ENCODE peak calls at places on chromosomes 3 and 15, in ten cellular contexts. A, G, F, E, C, P, U, J, D and Y are unnamed samples.
A peak's percentile ranks its signal among the peaks of the same experiment; 100 is the strongest.

GRCh38 chr3:155704771-155705559 is 39.9 kb downstream of the PLCH1 start:
- DNase-seq in A (no peak), G (peak; percentile 19), F (no peak), E (no peak), C (no peak), P (no peak), U (no peak), J (no peak), D (no peak), Y (no peak)

GRCh38 chr15:91555307-91555706 is 298.2 kb upstream of the SLCO3A1 start:
- DNase-seq in A (no peak), G (no peak), F (no peak), E (peak; percentile 44), C (no peak), P (no peak), U (no peak), J (peak; percentile 9), D (no peak), Y (no peak)

GRCh38 chr3:187967982-187968381 is 186.0 kb upstream of the LPP start:
- DNase-seq in A (no peak), G (no peak), F (no peak), E (no peak), C (no peak), P (no peak), U (no peak), J (no peak), D (no peak), Y (no peak)

GRCh38 chr3:72223116-72223515 is 438.2 kb upstream of the PROK2 start:
- DNase-seq in A (no peak), G (no peak), F (no peak), E (no peak), C (no peak), P (no peak), U (no peak), J (no peak), D (no peak), Y (no peak)

GRCh38 chr3:65490132-65490531 is 548.6 kb downstream of the MAGI1 start:
- DNase-seq in A (no peak), G (no peak), F (no peak), E (no peak), C (no peak), P (no peak), U (no peak), J (no peak), D (no peak), Y (no peak)

GRCh38 chr3:107680698-107681097 is 157.9 kb downstream of the BBX start:
- DNase-seq in A (no peak), G (no peak), F (no peak), E (no peak), C (no peak), P (no peak), U (no peak), J (no peak), D (no peak), Y (no peak)

GRCh38 chr3:197353867-197354180 is 55.4 kb upstream of the DLG1 start:
- DNase-seq in A (no peak), G (no peak), F (no peak), E (no peak), C (no peak), P (no peak), U (no peak), J (no peak), D (no peak), Y (no peak)

GRCh38 chr3:126194713-126195305 is 14.4 kb upstream of the ALDH1L1 start:
- DNase-seq in A (no peak), G (no peak), F (no peak), E (peak; percentile 73), C (no peak), P (no peak), U (no peak), J (no peak), D (no peak), Y (no peak)

GRCh38 chr15:54803139-54803808 is 393.5 kb downstream of the RSL24D1 start:
- DNase-seq in A (no peak), G (no peak), F (peak; percentile 2), E (no peak), C (peak; percentile 23), P (no peak), U (no peak), J (no peak), D (no peak), Y (peak; percentile 34)

GRCh38 chr3:184592411-184593200 is 31.0 kb downstream of the EPHB3 start:
- DNase-seq in A (peak; percentile 84), G (no peak), F (no peak), E (no peak), C (no peak), P (no peak), U (no peak), J (no peak), D (no peak), Y (no peak)

GRCh38 chr3:102265720-102266119 is 169.1 kb upstream of the ZPLD1 start:
- DNase-seq in A (no peak), G (no peak), F (no peak), E (no peak), C (no peak), P (no peak), U (no peak), J (no peak), D (no peak), Y (no peak)

GRCh38 chr3:71370467-71370866 is 213.1 kb downstream of the FOXP1 start:
- DNase-seq in A (no peak), G (no peak), F (no peak), E (no peak), C (no peak), P (no peak), U (no peak), J (no peak), D (no peak), Y (no peak)

GRCh38 chr3:156749244-156749643 is 74.9 kb downstream of the TIPARP start:
- DNase-seq in A (no peak), G (no peak), F (no peak), E (no peak), C (no peak), P (no peak), U (no peak), J (no peak), D (no peak), Y (no peak)

GRCh38 chr3:156750874-156751245 is 75.3 kb upstream of the LEKR1 start:
- DNase-seq in A (no peak), G (no peak), F (no peak), E (peak; percentile 50), C (no peak), P (no peak), U (no peak), J (no peak), D (no peak), Y (no peak)

GRCh38 chr3:156747046-156747445 is 72.7 kb downstream of the TIPARP start:
- DNase-seq in A (no peak), G (no peak), F (no peak), E (no peak), C (no peak), P (no peak), U (no peak), J (no peak), D (no peak), Y (no peak)

GRCh38 chr3:156750191-156750873 is 75.8 kb upstream of the LEKR1 start:
- DNase-seq in A (no peak), G (no peak), F (no peak), E (no peak), C (no peak), P (no peak), U (no peak), J (no peak), D (no peak), Y (no peak)

DNA sequence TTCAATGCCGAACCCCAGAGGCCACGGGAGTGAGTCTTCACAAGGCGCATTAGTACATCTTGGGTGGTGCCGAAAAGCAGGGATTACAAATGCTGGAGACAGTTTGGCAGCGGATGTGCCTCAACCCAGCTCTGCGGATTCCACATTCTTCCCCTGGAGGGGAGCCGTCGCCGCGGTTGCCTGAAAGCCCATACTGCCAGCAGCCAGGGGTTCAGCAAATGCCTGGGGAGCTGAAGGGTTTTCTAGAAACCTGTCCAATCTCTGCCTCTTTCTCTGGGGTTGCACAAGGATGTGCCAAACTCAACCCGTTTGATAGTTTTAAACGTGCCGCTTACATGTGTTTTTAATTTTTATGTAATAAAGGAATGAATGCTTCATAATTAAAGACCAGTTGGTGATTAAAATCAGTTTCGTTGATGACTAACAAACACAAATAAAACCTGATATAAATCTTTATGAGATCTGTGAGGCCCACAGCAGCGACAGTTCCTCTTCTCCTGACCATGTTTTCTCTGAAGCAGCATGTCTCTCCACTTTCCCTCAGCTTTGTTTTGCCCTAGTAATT is 74.6 kb upstream of the LEKR1 start:
- DNase-seq in A (peak; percentile 47), G (peak; percentile 43), F (no peak), E (peak; percentile 87), C (no peak), P (no peak), U (no peak), J (peak; percentile 66), D (no peak), Y (no peak)
- TF ChIP-seq CTCF in A (no peak), G (no peak), F (no peak), E (no peak), C (no peak), P (no peak), U (no peak), J (no peak), D (no peak), Y (no peak)

GRCh38 chr15:69414702-69415161 is 583 bp downstream of the KIF23 start:
- DNase-seq in A (no peak), G (no peak), F (peak; percentile 67), E (peak; percentile 75), C (peak; percentile 32), P (no peak), U (no peak), J (no peak), D (peak; percentile 4), Y (peak; percentile 56)
- TF ChIP-seq POLR2AphosphoS5 in A (peak; percentile 76), G (peak; percentile 11), F (no peak), E (no peak), C (no peak), P (peak; percentile 56), U (no peak), J (peak; percentile 42), D (no peak), Y (no peak)

GRCh38 chr15:58139631-58140522 is 1.7 kb downstream of the AQP9 start:
- DNase-seq in A (no peak), G (no peak), F (no peak), E (no peak), C (no peak), P (no peak), U (no peak), J (no peak), D (no peak), Y (peak; percentile 65)
- TF ChIP-seq CTCF in A (no peak), G (no peak), F (no peak), E (no peak), C (no peak), P (no peak), U (no peak), J (no peak), D (no peak), Y (no peak)

DNA sequence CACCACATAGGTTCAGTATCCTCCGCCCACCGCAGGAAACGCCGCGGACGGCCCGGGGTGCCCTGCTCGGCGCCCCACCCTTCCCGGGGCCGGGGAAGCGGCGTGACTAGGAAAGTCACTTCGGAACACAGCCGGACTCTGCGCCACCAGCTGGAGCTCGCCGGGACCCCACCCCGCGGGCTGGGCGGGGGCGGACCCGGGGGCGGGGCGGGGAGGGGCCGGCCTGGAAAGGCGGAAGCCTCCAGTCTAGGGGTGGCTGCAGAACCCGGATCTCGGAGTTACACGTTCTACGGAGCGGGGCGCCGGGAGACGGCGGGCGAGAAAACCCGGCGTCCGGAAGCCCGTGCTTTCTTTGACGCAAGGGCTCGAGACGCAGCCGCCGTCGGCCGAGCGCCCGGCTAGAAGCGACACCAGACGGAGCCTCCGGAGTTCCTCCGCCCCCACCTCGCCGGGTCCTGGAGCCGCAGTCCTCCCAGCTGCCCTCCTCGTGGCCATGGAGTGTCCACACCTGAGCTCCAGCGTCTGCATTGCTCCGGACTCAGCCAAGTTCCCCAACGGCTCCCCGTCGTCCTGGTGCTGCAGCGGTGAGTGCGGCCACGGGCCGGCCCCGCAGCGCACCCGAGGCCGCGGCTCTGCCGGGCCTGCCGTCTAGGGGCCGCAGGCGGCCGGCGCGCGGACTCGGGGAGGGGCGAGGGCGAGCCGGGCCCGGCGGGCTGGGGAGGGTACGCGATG is at the start of gene USP3:
- DNase-seq in A (peak; percentile 98), G (peak; percentile 93), F (peak; percentile 77), E (peak; percentile 97), C (peak; percentile 94), P (peak; percentile 95), U (peak; percentile 98), J (peak; percentile 72), D (peak; percentile 89), Y (peak; percentile 90)
- TF ChIP-seq POLR2AphosphoS5 in A (peak; percentile 74), G (peak; percentile 87), F (peak; percentile 82), E (no peak), C (peak; percentile 57), P (peak; percentile 98), U (peak; percentile 98), J (peak; percentile 59), D (peak; percentile 78), Y (peak; percentile 83)